ENCODE peak calls at places on chromosomes 1 and 21, in four cellular contexts. V is astrocyte of the hippocampus; Z is activated CD4-positive, alpha-beta T cell treated with anti-CD3 and anti-CD28 coated beads, Interleukin-2, amount 50 U/mL, for 1 hour; F is thyroid gland. B is an unnamed sample.

GRCh38 chr1:200949626-200950025 is 54.9 kb downstream of the INAVA start:
- DNase-seq in V (no peak), Z (no peak), F (no peak), B (no peak)

GRCh38 chr1:25104932-25105561 is 127.3 kb downstream of the SYF2 start:
- DNase-seq in V (no peak), Z (no peak), F (no peak), B (no peak)

GRCh38 chr1:230008721-230009120 is 58.3 kb upstream of the GALNT2 start:
- DNase-seq in V (no peak), Z (no peak), F (no peak), B (no peak)

GRCh38 chr1:39047374-39048229 is 21.5 kb downstream of the NDUFS5 start:
- DNase-seq in V (peak), Z (no peak), F (no peak), B (peak)

GRCh38 chr1:1876335-1876935 is 14.5 kb downstream of the GNB1 start:
- DNase-seq in V (peak), Z (no peak), F (no peak), B (no peak)

GRCh38 chr1:63688302-63688701 is 85.5 kb upstream of the ROR1 start:
- DNase-seq in V (peak), Z (no peak), F (no peak), B (no peak)

GRCh38 chr1:109239580-109240068 is 9.7 kb upstream of the CELSR2 start:
- DNase-seq in V (peak), Z (peak), F (peak), B (peak)

GRCh38 chr1:1779691-1780597 is 1.7 kb upstream of the NADK start:
- DNase-seq in V (peak), Z (peak), F (no peak), B (peak)

GRCh38 chr1:238485906-238486219 is 595.1 kb upstream of the ZP4 start:
- DNase-seq in V (no peak), Z (no peak), F (peak), B (no peak)

GRCh38 chr1:30700528-30701265 is 22.7 kb downstream of the MATN1 start:
- DNase-seq in V (peak), Z (no peak), F (peak), B (no peak)

GRCh38 chr1:9087411-9087810 is 18.0 kb upstream of the SLC2A5 start:
- DNase-seq in V (no peak), Z (no peak), F (no peak), B (no peak)

GRCh38 chr1:200739499-200740290 is 1.0 kb downstream of the CAMSAP2 start:
- DNase-seq in V (no peak), Z (no peak), F (peak), B (no peak)

GRCh38 chr1:186793582-186793927 is 35.2 kb upstream of the PLA2G4A start:
- DNase-seq in V (no peak), Z (no peak), F (no peak), B (no peak)

GRCh38 chr1:162635418-162635817 is 3.2 kb downstream of the DDR2 start:
- DNase-seq in V (no peak), Z (no peak), F (no peak), B (no peak)

GRCh38 chr1:63463248-63463647 is 59.8 kb downstream of the ITGB3BP start:
- DNase-seq in V (no peak), Z (no peak), F (no peak), B (no peak)

GRCh38 chr21:38170705-38171682 is 85.8 kb upstream of the KCNJ15 start:
- DNase-seq in V (peak), Z (no peak), F (no peak), B (no peak)

GRCh38 chr21:14752006-14752909 is 206.1 kb upstream of the SAMSN1 start:
- DNase-seq in V (no peak), Z (no peak), F (no peak), B (no peak)

GRCh38 chr21:14942801-14943490 is 121.9 kb downstream of the NRIP1 start:
- DNase-seq in V (peak), Z (no peak), F (no peak), B (no peak)

GRCh38 chr1:112558634-112559033 is 49.9 kb downstream of the WNT2B start:
- DNase-seq in V (no peak), Z (no peak), F (no peak), B (no peak)

GRCh38 chr1:85151446-85151845 is 49.4 kb downstream of the SYDE2 start:
- DNase-seq in V (no peak), Z (no peak), F (no peak), B (no peak)

GRCh38 chr1:56313560-56313959 is 265.8 kb downstream of the PLPP3 start:
- DNase-seq in V (no peak), Z (no peak), F (no peak), B (no peak)

GRCh38 chr1:86441581-86441980 is 17.6 kb downstream of the CLCA2 start:
- DNase-seq in V (no peak), Z (peak), F (no peak), B (no peak)

B was measured in GM10248.